ENCODE peak calls at places on chromosomes 12 and 14, in nine cellular contexts. B, D, M, U, H, S, A, W and Y are unnamed samples.

GRCh38 chr12:6767592-6768384 is 1.6 kb downstream of the PTMS start:
- DNase-seq in H (peak; percentile 32), B (no peak), W (peak; percentile 33), A (no peak), D (peak; percentile 46), M (peak; percentile 70), S (no peak), U (peak; percentile 36), Y (peak; percentile 19)

GRCh38 chr12:131242741-131243496 is 289.2 kb downstream of the ADGRD1 start:
- DNase-seq in W (no peak), S (peak; percentile 76), M (peak; percentile 7), A (peak; percentile 94), B (peak; percentile 94), D (peak; percentile 69), U (no peak), H (no peak), Y (no peak)

GRCh38 chr14:54606631-54607133 is 39.8 kb downstream of the SAMD4A start:
- DNase-seq in B (no peak), S (no peak), D (no peak), A (no peak), H (no peak), M (peak; percentile 91), U (peak; percentile 97), W (peak; percentile 83), Y (peak; percentile 46)

GRCh38 chr14:54775486-54776100 is 127.0 kb downstream of the GCH1 start:
- DNase-seq in B (no peak), S (peak; percentile 82), U (no peak), H (no peak), M (no peak), D (no peak), A (no peak), W (no peak), Y (no peak)

GRCh38 chr12:85016423-85016822 is 19.7 kb downstream of the TSPAN19 start:
- DNase-seq in A (peak; percentile 91), W (peak; percentile 96), D (no peak), H (peak; percentile 67), M (peak; percentile 97), S (no peak), B (peak; percentile 78), U (peak; percentile 78), Y (peak; percentile 95)

GRCh38 chr12:105485926-105486325 is 155.4 kb downstream of the C12orf75 start:
- DNase-seq in A (no peak), U (peak; percentile 73), D (no peak), W (peak; percentile 31), M (peak; percentile 44), B (no peak), H (no peak), S (no peak), Y (no peak)

GRCh38 chr12:2397356-2398045 is 344.7 kb downstream of the CACNA1C start:
- DNase-seq in W (no peak), U (peak; percentile 32), A (peak; percentile 26), M (peak; percentile 17), H (no peak), D (no peak), S (no peak), B (no peak), Y (peak; percentile 39)

GRCh38 chr12:5996459-5996858 is 51.4 kb upstream of the ANO2 start:
- DNase-seq in H (peak; percentile 36), U (no peak), D (no peak), M (peak; percentile 8), B (no peak), A (no peak), W (no peak), S (no peak), Y (peak; percentile 32)

GRCh38 chr12:52010152-52010622 is 3.4 kb downstream of the TAMALIN start:
- DNase-seq in D (peak; percentile 88), A (no peak), B (no peak), H (peak; percentile 97), U (peak; percentile 85), S (no peak), W (peak; percentile 83), M (peak; percentile 72), Y (no peak)

GRCh38 chr14:23115918-23116317 is 3.1 kb downstream of the CEBPE start:
- DNase-seq in U (no peak), W (no peak), A (no peak), H (no peak), M (no peak), D (no peak), B (no peak), S (no peak), Y (no peak)

GRCh38 chr12:23004473-23005020 is 379.6 kb downstream of the ETNK1 start:
- DNase-seq in H (no peak), A (no peak), D (no peak), S (no peak), U (no peak), B (no peak), M (no peak), W (no peak), Y (no peak)

GRCh38 chr12:23006413-23006812 is 381.4 kb downstream of the ETNK1 start:
- DNase-seq in H (no peak), B (no peak), M (no peak), W (no peak), A (no peak), D (no peak), S (no peak), U (no peak), Y (no peak)

GRCh38 chr12:23002381-23002780 is 377.4 kb downstream of the ETNK1 start:
- DNase-seq in A (no peak), W (no peak), M (no peak), H (no peak), B (no peak), S (no peak), U (no peak), D (no peak), Y (no peak)

GRCh38 chr12:23008613-23009012 is 383.6 kb downstream of the ETNK1 start:
- DNase-seq in D (no peak), H (peak; percentile 2), W (no peak), A (no peak), B (no peak), S (no peak), U (peak; percentile 59), M (no peak), Y (no peak)

DNA sequence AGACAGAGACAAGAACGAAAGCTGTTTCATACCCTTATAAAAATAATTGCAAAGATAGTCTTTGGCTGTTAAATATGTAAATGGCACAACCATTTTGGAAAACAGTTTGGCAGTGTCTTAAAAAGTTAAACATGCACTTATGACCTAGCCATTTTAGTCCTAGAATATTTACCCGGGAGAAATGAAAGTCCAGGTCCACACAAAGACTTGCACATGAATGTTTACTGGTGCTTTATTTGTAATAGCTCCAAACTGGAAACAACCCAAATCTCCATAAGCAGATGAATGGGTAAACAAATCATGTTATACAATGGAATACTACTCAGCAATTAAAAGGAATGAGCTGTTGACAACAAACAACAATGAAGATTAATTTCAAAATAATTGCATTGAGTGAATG is 380.4 kb downstream of the ETNK1 start:
- DNase-seq in H (no peak), U (no peak), B (no peak), M (no peak), A (no peak), S (no peak), D (no peak), W (no peak), Y (no peak)
- H3K4me2 ChIP-seq in H (no peak overlapping the region), U (no peak overlapping the region), B (no peak overlapping the region), M (no peak overlapping the region), A (no peak overlapping the region), S (no peak overlapping the region), D (no peak overlapping the region), W (no peak overlapping the region), Y (no peak overlapping the region)

DNA sequence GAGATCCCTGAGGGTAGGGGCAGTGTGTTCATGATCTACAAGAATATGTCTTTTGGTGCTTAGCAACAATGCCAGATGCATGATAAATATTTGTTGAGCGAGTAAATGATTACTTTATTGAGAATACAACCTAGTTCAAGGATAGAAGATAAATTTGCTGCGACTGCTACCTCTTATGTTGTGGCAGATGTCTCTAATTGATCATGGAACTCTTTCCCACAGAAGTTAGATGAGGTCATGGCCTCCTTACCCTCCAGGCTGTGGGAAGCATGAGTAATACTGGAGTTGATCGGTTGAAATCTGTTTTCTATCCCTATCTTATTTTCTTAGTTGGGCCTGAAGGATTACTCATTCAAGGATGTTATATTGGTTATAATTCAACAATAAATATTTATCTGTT is 415.8 kb downstream of the LRIG3 start:
- DNase-seq in U (peak; percentile 63), A (no peak), D (no peak), B (peak; percentile 69), W (peak; percentile 66), H (peak; percentile 62), S (no peak), M (peak; percentile 66), Y (peak; percentile 74)
- H3K4me2 ChIP-seq in U (no peak overlapping the region), A (no peak overlapping the region), D (no peak overlapping the region), B (peak overlapping the region; percentile 12), W (no peak overlapping the region), H (no peak overlapping the region), S (no peak overlapping the region), M (peak overlapping the region; percentile 2), Y (peak overlapping the region; percentile 18)

GRCh38 chr12:75634244-75635222 is 123.1 kb upstream of the KRR1 start:
- DNase-seq in A (no peak), H (peak; percentile 69), W (no peak), B (no peak), S (no peak), U (peak; percentile 52), D (no peak), M (no peak), Y (no peak)
- H3K4me2 ChIP-seq in A (peak overlapping the region; percentile 49), H (peak overlapping the region; percentile 19), W (no peak overlapping the region), B (peak overlapping the region; percentile 62), S (no peak overlapping the region), U (no peak overlapping the region), D (no peak overlapping the region), M (no peak overlapping the region), Y (no peak overlapping the region)

GRCh38 chr12:25723286-25723685 is 170.2 kb upstream of the LMNTD1 start:
- DNase-seq in D (no peak), U (peak; percentile 87), S (no peak), W (peak; percentile 27), H (no peak), A (no peak), M (peak; percentile 64), B (no peak), Y (no peak)

GRCh38 chr12:25719505-25719904 is 166.4 kb upstream of the LMNTD1 start:
- DNase-seq in U (peak; percentile 21), M (no peak), D (no peak), A (no peak), H (peak; percentile 81), B (no peak), W (peak; percentile 75), S (no peak), Y (no peak)

GRCh38 chr12:25725874-25726273 is 172.8 kb upstream of the LMNTD1 start:
- DNase-seq in W (peak; percentile 78), B (no peak), H (no peak), M (peak; percentile 86), D (no peak), U (peak; percentile 57), A (no peak), S (no peak), Y (peak; percentile 16)

GRCh38 chr12:25728196-25728595 is 175.1 kb upstream of the LMNTD1 start:
- DNase-seq in A (no peak), D (no peak), H (no peak), B (no peak), M (no peak), U (peak; percentile 25), S (no peak), W (no peak), Y (no peak)

DNA sequence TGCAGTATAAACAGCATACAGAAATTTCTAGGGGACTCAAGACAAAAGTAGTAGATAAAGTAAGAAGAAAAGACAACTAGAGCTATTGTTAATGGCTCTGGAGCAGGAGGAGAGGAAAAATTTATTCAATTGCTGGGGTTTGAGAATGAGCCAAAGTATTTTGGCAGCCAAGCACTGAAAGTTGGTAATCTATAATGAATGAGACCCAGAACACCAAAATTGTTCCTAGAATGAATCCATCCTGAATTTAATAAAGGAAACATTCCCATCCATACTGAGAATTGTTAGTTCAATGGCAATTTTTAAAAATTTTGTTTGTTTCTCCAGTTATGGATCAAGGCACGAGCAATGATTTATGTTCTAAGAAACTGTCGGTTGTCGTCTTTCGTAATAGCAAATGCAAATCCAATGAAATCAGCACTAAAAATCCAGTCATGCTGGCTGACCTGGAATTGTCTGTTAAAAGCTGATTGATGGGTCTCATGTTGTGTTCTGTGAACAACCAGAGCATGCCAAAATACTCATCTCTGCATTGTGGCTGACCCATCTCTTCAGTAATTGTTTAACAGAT is 170.9 kb upstream of the LMNTD1 start:
- DNase-seq in U (peak; percentile 84), A (no peak), D (no peak), S (no peak), M (peak; percentile 72), B (no peak), W (no peak), H (no peak), Y (peak; percentile 26)
- H3K4me2 ChIP-seq in U (no peak overlapping the region), A (no peak overlapping the region), D (no peak overlapping the region), S (no peak overlapping the region), M (peak overlapping the region; percentile 62), B (no peak overlapping the region), W (no peak overlapping the region), H (no peak overlapping the region), Y (peak overlapping the region; percentile 24)